ENCODE peak calls at places on chromosomes 1 and 21, in five cellular contexts. F is spleen, V is heart left ventricle, I is HCT116, L is prostate gland. H is an unnamed sample.

GRCh38 chr1:200368556-200368955 is 41.3 kb downstream of the ZNF281 start:
- DNase-seq in F (no peak), V (no peak), I (no peak), L (no peak), H (no peak)

GRCh38 chr1:58986996-58987767 is 203.3 kb upstream of the JUN start:
- DNase-seq in F (no peak), V (no peak), I (no peak), L (no peak), H (no peak)

GRCh38 chr21:31366825-31367224 is 22.8 kb upstream of the TIAM1 start:
- DNase-seq in F (no peak), V (no peak), I (peak; percentile 98), L (peak; percentile 53), H (peak; percentile 50)

GRCh38 chr1:39522661-39523567 is 31.5 kb downstream of the BMP8A start:
- DNase-seq in F (peak; percentile 64), V (no peak), I (no peak), L (no peak), H (no peak)

GRCh38 chr1:1157914-1158710 is 15.6 kb upstream of the TTLL10 start:
- DNase-seq in F (no peak), V (peak; percentile 65), I (no peak), L (peak; percentile 56), H (peak; percentile 83)

GRCh38 chr1:232705815-232706575 is 76.1 kb upstream of the SIPA1L2 start:
- DNase-seq in F (no peak), V (no peak), I (no peak), L (no peak), H (no peak)

GRCh38 chr1:58262702-58263101 is 283.8 kb downstream of the OMA1 start:
- DNase-seq in F (no peak), V (no peak), I (no peak), L (no peak), H (no peak)

GRCh38 chr1:80534606-80535360 is 1266.0 kb upstream of the ADGRL2 start:
- DNase-seq in F (no peak), V (no peak), I (peak; percentile 55), L (no peak), H (no peak)

GRCh38 chr21:36540700-36541099 is 60.8 kb upstream of the CLDN14 start:
- DNase-seq in F (no peak), V (no peak), I (no peak), L (no peak), H (no peak)

GRCh38 chr1:212605441-212605976 is 3.1 kb upstream of the ATF3 start:
- DNase-seq in F (no peak), V (no peak), I (no peak), L (peak; percentile 34), H (no peak)

GRCh38 chr1:203422656-203423055 is 53.0 kb upstream of the PRELP start:
- DNase-seq in F (no peak), V (no peak), I (no peak), L (peak; percentile 21), H (no peak)

GRCh38 chr1:56585985-56586384 is 6.6 kb upstream of the PLPP3 start:
- DNase-seq in F (no peak), V (no peak), I (no peak), L (no peak), H (no peak)

GRCh38 chr1:46487818-46488218 is 1.8 kb upstream of the DMBX1 start:
- DNase-seq in F (peak; percentile 23), V (no peak), I (no peak), L (no peak), H (no peak)

GRCh38 chr1:67679691-67680090 is 5.3 kb upstream of the GADD45A start:
- DNase-seq in F (no peak), V (no peak), I (no peak), L (no peak), H (no peak)

GRCh38 chr1:167439301-167439988 is 78.9 kb downstream of the CD247 start:
- DNase-seq in F (no peak), V (peak; percentile 41), I (no peak), L (no peak), H (no peak)

GRCh38 chr1:47192458-47193384 is 2.9 kb upstream of the PDZK1IP1 start:
- DNase-seq in F (peak; percentile 90), V (peak; percentile 72), I (peak; percentile 42), L (peak; percentile 65), H (peak; percentile 83)

GRCh38 chr1:217214551-217214950 is 416.3 kb downstream of the GPATCH2 start:
- DNase-seq in F (no peak), V (no peak), I (no peak), L (no peak), H (no peak)

GRCh38 chr1:7517611-7518330 is 253.3 kb upstream of the VAMP3 start:
- DNase-seq in F (peak; percentile 32), V (peak; percentile 53), I (no peak), L (no peak), H (no peak)

GRCh38 chr1:85259866-85260345 is 444 bp upstream of the C1orf52 start:
- DNase-seq in F (no peak), V (peak; percentile 62), I (no peak), L (no peak), H (no peak)

GRCh38 chr1:12275370-12275769 is 45.5 kb downstream of the VPS13D start:
- DNase-seq in F (no peak), V (no peak), I (no peak), L (no peak), H (peak; percentile 30)

GRCh38 chr1:156220226-156220625 is 7.4 kb downstream of the PMF1 start:
- DNase-seq in F (peak; percentile 50), V (no peak), I (no peak), L (no peak), H (no peak)

GRCh38 chr1:174519845-174520244 is 72.1 kb downstream of the GPR52 start:
- DNase-seq in F (no peak), V (peak; percentile 57), I (no peak), L (no peak), H (no peak)

GRCh38 chr1:240294566-240294965 is 202.9 kb downstream of the FMN2 start:
- DNase-seq in F (no peak), V (no peak), I (no peak), L (no peak), H (no peak)

GRCh38 chr1:245829194-245829593 is 674.4 kb downstream of the KIF26B start:
- DNase-seq in F (no peak), V (no peak), I (no peak), L (no peak), H (no peak)

GRCh38 chr1:245835386-245835785 is 671.7 kb downstream of the SMYD3 start:
- DNase-seq in F (no peak), V (no peak), I (no peak), L (no peak), H (no peak)

GRCh38 chr1:245829861-245830260 is 675.1 kb downstream of the KIF26B start:
- DNase-seq in F (no peak), V (no peak), I (no peak), L (no peak), H (no peak)

GRCh38 chr1:245827306-245827705 is 672.5 kb downstream of the KIF26B start:
- DNase-seq in F (no peak), V (no peak), I (no peak), L (no peak), H (no peak)

GRCh38 chr1:245831518-245831917 is 675.6 kb downstream of the SMYD3 start:
- DNase-seq in F (no peak), V (no peak), I (no peak), L (no peak), H (no peak)
- H3K36me3 ChIP-seq in F (no peaks in the 10 kb centered on the region), V (no peaks in the 10 kb centered on the region), I (no peaks in the 10 kb centered on the region), L (no peaks in the 10 kb centered on the region), H (no peaks in the 10 kb centered on the region)

GRCh38 chr1:157523774-157524501 is 28.4 kb downstream of the FCRL5 start:
- DNase-seq in F (no peak), V (no peak), I (no peak), L (no peak), H (no peak)
- TF ChIP-seq POLR2A in F (no peak), V (no peak), I (no peak), L (no peak), H (no peak)

DNA sequence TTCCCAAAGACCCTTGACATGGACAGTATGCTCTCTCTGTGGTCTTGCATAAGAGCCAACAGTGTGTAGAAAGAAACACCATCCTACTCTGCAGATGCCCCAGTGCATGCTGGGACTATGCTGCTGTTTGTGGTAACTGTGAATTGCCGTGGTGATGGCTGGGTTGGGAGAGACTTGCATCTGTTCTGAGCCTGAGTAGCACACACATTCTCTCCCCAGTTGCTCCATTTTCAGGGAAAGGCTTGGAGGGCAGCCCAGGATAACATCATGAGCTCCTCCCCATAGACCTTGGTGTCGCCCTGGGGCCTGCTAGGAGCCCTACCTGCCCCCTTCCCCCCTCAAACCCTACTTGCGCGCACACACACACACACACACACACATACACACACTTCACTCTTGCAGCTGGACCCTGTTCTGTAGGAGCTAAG is 120.9 kb upstream of the IPO9 start:
- DNase-seq in F (no peak), V (no peak), I (no peak), L (no peak), H (no peak)
- H3K27ac ChIP-seq in F (no peak overlapping the region), V (no peak overlapping the region), I (no peak overlapping the region), L (no peak overlapping the region), H (no peak overlapping the region)

GRCh38 chr1:17432412-17432811 is 7.1 kb downstream of the RCC2 start:
- DNase-seq in F (no peak), V (no peak), I (no peak), L (no peak), H (no peak)

GRCh38 chr1:17433261-17433660 is 6.2 kb downstream of the RCC2 start:
- DNase-seq in F (no peak), V (no peak), I (no peak), L (no peak), H (no peak)

GRCh38 chr1:17434591-17434990 is 4.9 kb downstream of the RCC2 start:
- DNase-seq in F (no peak), V (no peak), I (no peak), L (no peak), H (no peak)

GRCh38 chr1:17436380-17437174 is 2.9 kb downstream of the RCC2 start:
- DNase-seq in F (no peak), V (no peak), I (no peak), L (no peak), H (no peak)

DNA sequence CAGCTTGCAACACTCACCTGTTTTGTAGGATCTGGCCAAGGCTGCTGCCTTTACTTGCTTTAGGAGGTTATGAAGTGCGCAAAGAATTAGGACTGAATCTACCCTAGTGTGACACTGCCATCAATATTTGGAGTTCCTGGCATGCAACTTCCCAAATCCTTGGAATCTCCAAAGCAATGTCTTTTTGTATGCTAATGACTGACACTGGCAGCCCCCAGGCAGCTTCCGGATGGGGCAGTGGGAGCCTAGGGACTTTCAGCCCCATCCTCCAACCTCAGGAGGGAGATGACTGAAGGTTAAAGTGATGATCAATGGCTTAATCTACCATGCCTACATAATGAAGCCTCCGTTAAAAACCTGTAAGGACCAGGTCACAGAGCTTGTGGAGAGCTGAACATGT is 5.5 kb downstream of the RCC2 start:
- DNase-seq in F (no peak), V (no peak), I (no peak), L (no peak), H (no peak)
- H3K36me3 ChIP-seq in F (peaks cover 10% of the 10 kb centered on the region), V (peaks cover 14% of the 10 kb centered on the region), I (peaks cover 52% of the 10 kb centered on the region), L (no peaks in the 10 kb centered on the region), H (peaks cover 29% of the 10 kb centered on the region)

DNA sequence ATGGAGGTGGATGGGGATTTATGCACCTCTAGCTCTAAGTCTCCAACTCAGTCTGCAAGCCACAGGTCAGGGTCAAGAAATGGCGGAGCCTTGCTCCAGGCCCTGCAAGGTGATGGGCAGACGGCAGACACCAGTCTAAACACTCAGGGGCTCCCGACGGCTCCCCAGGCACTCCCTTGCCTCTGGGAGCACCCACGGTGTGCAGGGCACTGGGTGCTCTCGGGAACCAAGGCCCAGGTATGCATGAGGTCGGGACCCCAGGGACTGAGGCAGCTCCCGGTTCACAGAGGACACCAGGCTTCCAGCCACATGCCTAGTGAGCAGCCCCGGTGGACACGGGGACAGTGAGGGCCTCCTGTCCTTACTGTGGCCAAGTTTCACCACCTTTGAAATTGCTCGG is 53.1 kb upstream of the TTC34 start:
- DNase-seq in F (peak; percentile 53), V (no peak), I (no peak), L (no peak), H (no peak)
- TF ChIP-seq POLR2A in F (no peak), V (no peak), I (no peak), L (no peak), H (no peak)

GRCh38 chr1:214404154-214404553 is 123.2 kb downstream of the SMYD2 start:
- DNase-seq in F (no peak), V (no peak), I (no peak), L (no peak), H (no peak)
- H3K27ac ChIP-seq in F (no peak overlapping the region), V (no peak overlapping the region), I (peak overlapping the region; percentile 38), L (no peak overlapping the region), H (no peak overlapping the region)